ENCODE peak calls at places on chromosomes 7 and 10, in ten cellular contexts. W is HFF-Myc; O is keratinocyte; V is SK-N-SH; M is fibroblast of mammary gland; X is stomach; S is MM.1S; U is CD8-positive, alpha-beta T cell; T is GM06990; K is fibroblast of pulmonary artery. F is an unnamed sample.

GRCh38 chr10:34538291-34538829 is 276.7 kb downstream of the PARD3 start:
- DNase-seq in U (no peak), M (no peak), S (peak; percentile 49), T (peak; percentile 64), X (no peak), O (no peak), K (peak; percentile 17), V (no peak), W (no peak), F (no peak)

GRCh38 chr7:767941-768729 is 41.1 kb upstream of the PRKAR1B start:
- DNase-seq in S (no peak), W (no peak), U (no peak), T (no peak), M (peak; percentile 97), V (peak; percentile 98), K (peak; percentile 69), O (no peak), X (no peak), F (no peak)

GRCh38 chr7:112238330-112238729 is 31.8 kb downstream of the ZNF277 start:
- DNase-seq in X (no peak), V (no peak), U (no peak), M (no peak), S (no peak), K (no peak), T (no peak), W (no peak), O (no peak), F (no peak)

GRCh38 chr10:98266647-98267046 is 1.3 kb downstream of the LOXL4 start:
- DNase-seq in K (peak; percentile 11), V (no peak), W (no peak), M (no peak), S (no peak), U (no peak), T (no peak), O (no peak), X (no peak), F (no peak)

GRCh38 chr7:96187735-96188622 is 133.9 kb downstream of the SLC25A13 start:
- DNase-seq in T (no peak), X (no peak), S (no peak), O (no peak), V (no peak), U (no peak), K (no peak), W (no peak), M (no peak), F (no peak)

GRCh38 chr10:17247210-17247609 is 19.2 kb downstream of the VIM start:
- DNase-seq in K (no peak), U (no peak), S (no peak), O (no peak), T (no peak), M (no peak), X (no peak), V (no peak), W (no peak), F (no peak)

GRCh38 chr7:25495342-25495855 is 267.1 kb upstream of the NPVF start:
- DNase-seq in X (no peak), T (no peak), K (no peak), S (no peak), W (no peak), U (no peak), M (no peak), O (no peak), V (peak; percentile 25), F (no peak)

GRCh38 chr10:71852335-71852937 is 1.4 kb upstream of the PSAP start:
- DNase-seq in U (no peak), X (peak; percentile 64), V (no peak), K (no peak), O (no peak), W (no peak), M (no peak), S (no peak), T (no peak), F (no peak)

GRCh38 chr7:91085175-91085574 is 179.1 kb upstream of the FZD1 start:
- DNase-seq in V (no peak), K (no peak), T (no peak), U (no peak), M (no peak), O (no peak), S (no peak), X (no peak), W (no peak), F (no peak)

GRCh38 chr7:91082038-91082437 is 182.2 kb upstream of the FZD1 start:
- DNase-seq in O (no peak), M (peak; percentile 51), U (no peak), T (no peak), S (no peak), X (no peak), W (no peak), V (no peak), K (peak; percentile 45), F (no peak)

GRCh38 chr7:91083855-91084644 is 180.2 kb upstream of the FZD1 start:
- DNase-seq in U (no peak), T (no peak), S (no peak), W (no peak), X (peak; percentile 27), O (no peak), V (peak; percentile 67), K (peak; percentile 22), M (no peak), F (no peak)

GRCh38 chr7:91080351-91080750 is 183.9 kb upstream of the FZD1 start:
- DNase-seq in S (no peak), M (no peak), U (no peak), K (no peak), O (no peak), X (no peak), T (no peak), V (no peak), W (no peak), F (no peak)

DNA sequence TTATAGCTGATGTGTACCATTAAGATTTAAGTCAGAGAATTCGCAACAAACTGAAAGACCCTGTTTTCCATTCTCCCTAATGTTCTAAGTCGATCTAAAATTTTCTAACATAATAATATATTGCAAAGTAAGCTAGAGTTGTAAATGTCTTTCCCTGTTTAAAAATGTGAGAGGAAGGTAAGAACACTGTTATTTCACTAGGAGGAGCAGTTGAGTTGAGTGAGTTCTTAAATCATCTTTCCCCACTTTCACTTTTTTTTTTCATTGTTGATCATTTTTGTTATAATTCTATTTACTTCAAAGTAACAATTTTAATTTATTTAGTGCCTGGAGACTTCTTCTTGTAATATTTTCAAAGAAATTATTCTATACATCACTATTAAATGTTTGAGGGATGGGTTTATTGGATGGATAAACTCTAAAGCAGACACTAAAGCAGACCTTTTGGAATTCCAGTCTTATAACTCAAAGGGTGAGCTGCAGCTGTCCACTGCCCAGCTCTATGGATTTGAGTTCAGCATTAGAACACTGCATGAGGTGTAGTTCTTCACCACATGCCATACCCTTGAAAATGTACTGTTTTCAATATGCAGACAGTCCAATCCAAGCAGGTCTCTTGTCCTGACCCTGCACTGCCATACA is 181.3 kb upstream of the FZD1 start:
- DNase-seq in K (peak; percentile 67), S (peak; percentile 14), U (no peak), W (no peak), T (no peak), O (no peak), X (no peak), M (peak; percentile 67), V (peak; percentile 38), F (no peak)
- TF ChIP-seq CTCF in K (peak; percentile 70), S (peak; percentile 43), U (peak; percentile 39), W (peak; percentile 38), T (peak; percentile 39), O (no peak), X (peak; percentile 33), M (peak; percentile 75), V (peak; percentile 85), F (peak; percentile 69)

DNA sequence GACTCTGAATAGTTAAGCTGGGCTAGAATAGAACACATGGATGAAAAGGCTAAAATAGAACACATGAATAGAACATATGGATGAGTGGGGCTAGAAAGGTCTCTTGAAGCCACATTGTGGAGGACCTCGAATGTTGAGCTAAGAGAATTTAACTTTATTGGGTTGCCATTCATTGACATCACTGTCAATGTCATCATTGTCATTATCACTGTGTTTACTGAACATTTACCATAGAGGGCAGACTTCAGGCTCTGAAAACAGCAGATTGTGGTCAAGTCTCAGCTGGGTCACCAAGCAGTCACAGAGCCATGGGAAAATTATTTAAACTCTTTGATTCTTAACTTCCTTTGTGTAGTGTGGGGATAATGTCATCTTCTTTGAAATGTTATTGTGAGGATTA is 80.4 kb downstream of the WDFY4 start:
- DNase-seq in M (no peak), U (no peak), X (no peak), W (no peak), K (no peak), S (no peak), O (no peak), V (no peak), T (no peak), F (no peak)
- TF ChIP-seq CTCF in M (no peak), U (no peak), X (no peak), W (no peak), K (no peak), S (no peak), O (no peak), V (no peak), T (peak; percentile 36), F (no peak)

DNA sequence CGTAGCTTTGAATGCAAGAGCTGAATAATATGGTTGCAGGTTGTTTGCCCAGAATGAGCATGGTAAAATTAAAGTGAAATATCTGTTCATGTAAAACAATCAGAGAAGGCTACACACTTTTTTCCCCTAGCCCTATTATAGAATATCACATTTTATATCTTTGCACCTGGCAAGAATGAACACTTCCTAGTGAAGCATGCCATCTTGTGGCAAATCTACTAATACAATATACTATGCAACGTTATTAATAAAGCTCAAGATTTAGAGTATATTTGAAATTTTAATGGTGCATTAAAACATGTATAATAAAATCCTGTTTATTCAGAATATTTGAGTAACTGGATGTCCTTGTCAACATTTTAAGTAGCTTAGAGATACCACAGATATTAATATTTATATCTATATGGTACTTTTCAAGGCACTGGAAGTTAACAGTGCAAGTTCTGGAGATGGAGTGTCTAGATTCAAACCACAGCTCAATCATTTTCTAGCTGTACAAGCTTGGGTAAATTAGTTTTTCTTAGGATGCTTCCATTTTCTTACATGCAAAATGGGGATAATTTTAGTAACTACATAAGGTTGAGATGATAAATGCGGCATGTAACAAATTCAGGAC is 643.1 kb upstream of the SEMA3D start:
- DNase-seq in X (no peak), S (peak; percentile 33), O (no peak), T (no peak), W (no peak), U (no peak), M (peak; percentile 51), K (peak; percentile 46), V (peak; percentile 19), F (no peak)
- TF ChIP-seq CTCF in X (peak; percentile 23), S (peak; percentile 33), O (no peak), T (no peak), W (peak; percentile 13), U (no peak), M (peak; percentile 56), K (peak; percentile 42), V (peak; percentile 88), F (peak; percentile 71)

DNA sequence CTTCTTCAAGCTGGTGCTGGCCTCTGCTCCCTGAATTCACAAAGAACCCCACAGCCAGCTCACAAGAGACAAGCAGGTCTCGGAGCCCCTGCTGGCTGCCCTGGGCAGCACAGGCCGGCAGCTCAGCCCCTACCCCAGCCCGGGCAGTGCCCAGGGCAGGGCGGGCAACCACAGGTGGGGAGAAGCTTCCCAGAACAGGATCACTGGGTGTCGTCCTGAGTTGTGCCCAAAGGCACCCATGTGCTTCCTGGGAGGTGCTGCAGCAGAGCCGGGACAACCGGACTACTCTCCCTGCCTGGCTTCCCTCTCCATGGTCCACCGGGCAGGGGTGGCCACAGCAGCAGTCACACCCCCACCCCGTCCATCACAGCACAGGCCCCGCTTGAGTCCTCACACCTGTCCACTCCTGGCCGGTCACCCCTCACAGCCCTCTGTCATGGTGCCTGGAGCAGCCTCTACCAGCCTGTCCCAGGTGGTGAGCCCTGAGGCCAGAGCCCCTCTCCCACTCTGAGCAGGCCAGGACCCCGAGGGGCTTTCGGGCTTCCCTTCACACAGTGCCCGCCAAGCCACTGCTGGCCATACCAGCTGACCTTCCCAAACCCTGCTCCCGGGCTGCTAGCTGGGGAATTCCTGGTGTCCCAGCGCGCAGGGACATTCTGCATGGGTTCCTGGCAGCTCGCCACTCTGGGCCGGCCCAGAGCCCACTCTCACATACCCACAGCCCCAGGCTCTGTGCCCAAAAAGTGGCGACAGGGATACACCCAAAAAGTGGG is 3.1 kb downstream of the RASGEF1A start:
- DNase-seq in O (no peak), T (no peak), W (no peak), X (peak; percentile 21), M (no peak), U (no peak), S (no peak), K (no peak), V (peak; percentile 75), F (peak; percentile 81)
- TF ChIP-seq CTCF in O (no peak), T (peak; percentile 13), W (peak; percentile 34), X (no peak), M (no peak), U (no peak), S (no peak), K (peak; percentile 23), V (peak; percentile 33), F (peak; percentile 30)